ENCODE peak calls at places on chromosomes 16 and 17, in seven cellular contexts. S is brain microvascular endothelial cell, J is Peyer's patch, Q is fibroblast of pulmonary artery, W is lung, B is heart right ventricle, G is lower lobe of right lung. T is an unnamed sample.

GRCh38 chr16:57908409-57908987 is 62.4 kb downstream of the CNGB1 start:
- DNase-seq in W (no peak), J (no peak), Q (no peak), G (no peak), S (no peak), B (no peak), T (no peak)

GRCh38 chr17:39660397-39661043 is 4.6 kb upstream of the TCAP start:
- DNase-seq in Q (no peak), J (no peak), G (no peak), W (no peak), B (no peak), S (no peak), T (no peak)

GRCh38 chr17:46270032-46270431 is 24.9 kb upstream of the LRRC37A start:
- DNase-seq in B (no peak), S (no peak), J (no peak), W (peak), G (no peak), Q (no peak), T (no peak)

GRCh38 chr16:74264806-74265205 is 31.8 kb upstream of the PSMD7 start:
- DNase-seq in J (no peak), S (no peak), G (no peak), Q (no peak), W (no peak), B (no peak), T (no peak)

GRCh38 chr16:12132290-12132689 is 155.8 kb downstream of the SNX29 start:
- DNase-seq in G (no peak), J (no peak), W (no peak), Q (peak), S (no peak), B (no peak), T (peak)

GRCh38 chr17:37567137-37567927 is 41.9 kb downstream of the SYNRG start:
- DNase-seq in S (no peak), J (no peak), G (no peak), B (no peak), W (no peak), Q (no peak), T (no peak)

GRCh38 chr17:14299261-14300093 is 1.4 kb upstream of the HS3ST3B1 start:
- DNase-seq in G (peak), W (peak), J (peak), S (no peak), Q (peak), B (peak), T (no peak)

GRCh38 chr16:56488035-56488434 is 31.8 kb downstream of the BBS2 start:
- DNase-seq in W (no peak), B (no peak), G (no peak), J (no peak), Q (no peak), S (no peak), T (no peak)

GRCh38 chr16:23274968-23275367 is 27.1 kb upstream of the SCNN1B start:
- DNase-seq in Q (no peak), S (peak), W (no peak), J (no peak), G (no peak), B (no peak), T (no peak)

GRCh38 chr17:17628388-17629008 is 37.0 kb upstream of the PEMT start:
- DNase-seq in W (no peak), J (peak), Q (no peak), B (no peak), G (no peak), S (no peak), T (no peak)

GRCh38 chr16:58384437-58385055 is 7.7 kb upstream of the GINS3 start:
- DNase-seq in G (no peak), W (no peak), Q (no peak), J (no peak), B (no peak), S (no peak), T (no peak)

GRCh38 chr16:54843424-54843750 is 87.3 kb upstream of the IRX5 start:
- DNase-seq in S (no peak), J (no peak), B (no peak), G (no peak), Q (no peak), W (no peak), T (no peak)

GRCh38 chr16:54847609-54848008 is 83.1 kb upstream of the IRX5 start:
- DNase-seq in S (no peak), W (no peak), J (no peak), G (no peak), B (no peak), Q (no peak), T (no peak)

GRCh38 chr16:54842743-54843423 is 87.8 kb upstream of the IRX5 start:
- DNase-seq in W (no peak), B (no peak), S (no peak), G (no peak), J (no peak), Q (no peak), T (no peak)

GRCh38 chr16:54847207-54847606 is 83.5 kb upstream of the IRX5 start:
- DNase-seq in J (no peak), G (no peak), B (no peak), W (no peak), S (no peak), Q (no peak), T (no peak)

DNA sequence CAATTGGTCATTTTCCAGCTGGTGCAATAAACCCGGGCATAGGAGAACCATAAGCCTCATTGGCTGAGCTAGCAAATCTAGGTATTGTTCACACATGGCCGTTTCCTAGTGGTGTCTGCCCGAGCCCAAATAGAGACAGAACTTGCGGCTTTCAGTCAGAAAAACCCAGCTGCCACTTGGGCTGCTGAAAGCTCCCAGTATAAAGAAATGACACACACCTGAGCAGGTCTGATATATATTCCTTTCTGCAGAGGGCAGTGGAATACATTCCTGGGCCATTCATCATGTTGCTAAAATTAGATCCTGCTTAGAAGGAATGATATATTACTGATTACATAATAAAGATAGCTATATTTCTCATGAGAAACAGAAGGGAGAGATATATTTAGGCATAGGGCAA is 83.9 kb upstream of the IRX5 start:
- DNase-seq in B (no peak), G (no peak), W (no peak), Q (no peak), J (no peak), S (no peak), T (no peak)
- TF ChIP-seq CTCF in B (no peak), G (no peak), W (no peak), Q (no peak), J (no peak), S (no peak), T (no peak)

DNA sequence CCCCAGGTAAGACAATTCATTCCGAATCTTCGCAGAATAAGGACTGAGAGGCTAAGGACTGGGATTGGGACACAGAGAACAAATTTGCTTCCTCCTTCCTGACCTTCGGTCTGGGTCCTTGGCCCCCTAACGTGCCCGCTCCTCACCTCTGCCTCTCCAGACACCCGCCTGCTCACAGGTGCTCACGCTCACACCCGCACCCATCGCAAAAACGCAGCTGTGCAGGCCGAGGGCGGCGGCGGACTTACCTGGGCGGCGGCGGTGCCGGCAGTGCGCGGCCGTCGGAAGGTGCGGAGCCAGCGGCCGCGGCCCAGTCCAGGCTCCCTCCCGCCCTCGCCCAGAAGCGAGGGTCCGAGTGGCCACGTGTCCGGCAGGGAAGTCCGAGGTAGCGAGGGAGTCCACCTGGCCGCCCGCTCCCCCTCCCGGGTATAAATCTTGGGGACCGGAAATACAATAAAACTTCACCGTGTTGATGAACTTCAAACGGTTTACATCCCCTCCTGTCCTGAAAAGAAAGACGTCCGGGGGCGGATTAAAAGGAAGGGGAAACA is 7.2 kb upstream of the HOXB9 start:
- DNase-seq in S (no peak), J (peak), Q (no peak), B (no peak), G (no peak), W (no peak), T (no peak)
- H3K4me3 ChIP-seq in S (no peak), J (peak), Q (no peak), B (no peak), G (no peak), W (no peak), T (no peak)

GRCh38 chr16:31477220-31478216 is 5.4 kb upstream of the SLC5A2 start:
- DNase-seq in W (peak), G (peak), J (peak), S (no peak), Q (no peak), B (no peak), T (no peak)
- TF ChIP-seq CTCF in W (no peak), G (peak), J (peak), S (no peak), Q (no peak), B (no peak), T (no peak)

DNA sequence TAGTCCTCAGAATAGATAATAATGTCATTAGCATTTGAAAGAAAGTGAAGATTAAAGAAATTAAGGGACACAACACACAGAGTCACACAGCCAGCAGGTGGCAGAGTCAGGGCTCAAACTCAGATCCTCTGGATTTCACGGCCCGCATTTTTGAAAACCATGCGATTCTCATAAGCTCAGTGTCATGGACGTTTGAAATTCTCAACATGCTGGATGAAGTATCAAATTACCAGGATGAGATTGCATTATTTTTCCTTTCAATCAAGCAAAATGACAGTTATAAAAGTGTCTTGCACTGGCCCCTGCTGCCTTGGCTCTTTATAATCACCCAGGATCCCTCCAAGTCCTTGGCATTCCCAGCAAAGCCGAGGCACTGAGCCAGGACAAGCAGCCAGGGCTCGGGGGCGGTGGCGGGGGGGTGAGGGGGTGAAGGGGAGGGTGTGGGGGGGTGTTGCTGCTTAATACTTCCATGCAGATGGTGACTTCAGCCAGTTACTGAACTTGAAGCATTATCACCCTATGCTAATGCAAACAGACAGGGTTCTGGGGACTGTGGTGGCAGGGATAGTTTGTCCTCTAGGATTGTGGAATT is 6.6 kb upstream of the BMERB1 start:
- DNase-seq in J (peak), B (peak), Q (peak), S (peak), G (peak), W (peak), T (no peak)
- H3K4me3 ChIP-seq in J (no peak), B (no peak), Q (no peak), S (peak), G (no peak), W (no peak), T (peak)

DNA sequence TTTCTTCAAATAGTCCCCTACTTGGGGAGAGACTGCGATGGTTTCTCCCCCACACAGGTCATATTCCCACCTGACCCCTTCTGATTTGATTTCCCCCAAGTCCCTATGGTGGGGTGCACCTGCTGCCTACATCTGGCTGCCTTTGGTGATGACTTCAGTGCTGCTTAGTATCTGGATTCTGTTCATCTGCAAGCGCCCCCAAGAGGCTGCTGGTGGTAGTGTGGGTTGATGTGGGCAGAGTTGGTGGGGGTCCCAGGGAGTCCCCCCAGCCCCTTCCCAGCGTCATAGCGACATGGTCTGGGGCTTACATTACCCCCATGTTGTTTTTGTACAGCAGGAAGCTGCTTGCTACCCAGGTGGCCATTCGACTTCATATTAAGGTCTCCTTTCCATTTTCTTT is 99.2 kb downstream of the NTN1 start:
- DNase-seq in S (no peak), B (no peak), W (no peak), Q (no peak), G (no peak), J (no peak), T (no peak)
- TF ChIP-seq CTCF in S (peak), B (peak), W (no peak), Q (no peak), G (peak), J (no peak), T (no peak)

DNA sequence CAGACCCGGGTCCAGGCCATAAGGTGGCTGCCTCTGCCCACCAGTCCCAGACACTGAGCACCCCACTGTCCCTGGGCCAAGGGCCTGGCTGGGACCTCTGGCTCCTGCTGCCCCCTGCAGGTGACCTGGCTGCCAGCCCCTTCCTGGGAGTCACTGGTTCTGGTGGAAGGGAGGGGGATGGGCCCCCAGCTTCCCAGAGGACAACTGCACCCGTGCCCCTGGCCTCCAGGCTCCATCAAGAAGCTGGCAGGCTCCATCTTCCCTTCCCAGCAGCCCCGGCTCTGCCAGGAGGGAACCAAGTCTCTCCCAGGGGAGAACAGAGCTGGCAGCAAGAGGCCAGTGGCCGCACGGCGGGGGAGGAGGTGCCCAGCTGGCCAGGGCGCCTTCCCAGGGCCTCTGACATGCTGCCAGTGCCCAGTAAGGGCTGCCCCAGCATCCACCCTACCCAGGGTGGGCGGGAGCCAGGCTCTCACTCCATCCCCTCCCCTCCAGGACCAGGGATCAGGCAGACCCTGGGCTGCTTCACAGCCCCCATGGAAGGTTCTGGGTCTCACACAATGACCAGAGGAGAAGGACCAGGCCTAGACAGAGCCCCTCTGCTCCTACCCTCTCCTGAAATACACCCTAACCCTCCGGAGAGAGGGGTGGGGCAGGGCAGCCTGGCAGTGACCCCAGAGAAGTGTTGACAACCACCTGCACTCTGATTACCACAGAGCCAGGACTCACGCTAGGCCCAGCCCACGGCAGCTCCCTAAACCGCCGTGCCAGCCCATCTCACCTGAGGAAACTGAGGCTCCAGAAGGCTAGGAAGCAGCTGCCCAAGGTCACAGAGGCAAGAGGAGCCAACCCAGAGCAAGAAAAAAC is 3.6 kb downstream of the CLUH start:
- DNase-seq in G (peak), J (no peak), B (peak), Q (no peak), W (no peak), S (no peak), T (no peak)
- H3K4me3 ChIP-seq in G (peak), J (peak), B (peak), Q (no peak), W (no peak), S (no peak), T (no peak)

DNA sequence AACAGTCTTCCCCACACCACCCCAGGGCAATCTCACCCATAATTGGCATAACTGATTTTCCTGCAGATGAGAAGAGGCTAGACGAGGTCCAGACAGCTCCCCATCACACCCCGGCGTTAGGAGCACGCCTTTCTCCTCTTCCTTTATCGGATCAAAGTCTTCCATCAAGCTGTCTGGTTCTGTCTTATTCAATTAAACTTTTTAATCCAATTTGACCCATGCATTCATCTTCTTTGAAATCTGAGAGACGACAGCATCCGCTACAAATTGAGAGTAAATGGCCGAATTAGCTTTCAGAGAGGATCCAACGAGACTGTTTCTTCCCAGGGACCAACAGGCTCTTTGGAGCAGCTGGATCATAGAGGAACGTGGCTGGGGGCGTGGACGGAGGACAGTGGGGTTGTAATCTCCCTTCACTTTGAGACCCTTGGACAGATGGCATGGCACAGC is 44.4 kb upstream of the GPRC5B start:
- DNase-seq in S (no peak), B (no peak), J (no peak), Q (no peak), W (no peak), G (no peak), T (no peak)
- TF ChIP-seq CTCF in S (no peak), B (no peak), J (no peak), Q (no peak), W (no peak), G (no peak), T (no peak)

DNA sequence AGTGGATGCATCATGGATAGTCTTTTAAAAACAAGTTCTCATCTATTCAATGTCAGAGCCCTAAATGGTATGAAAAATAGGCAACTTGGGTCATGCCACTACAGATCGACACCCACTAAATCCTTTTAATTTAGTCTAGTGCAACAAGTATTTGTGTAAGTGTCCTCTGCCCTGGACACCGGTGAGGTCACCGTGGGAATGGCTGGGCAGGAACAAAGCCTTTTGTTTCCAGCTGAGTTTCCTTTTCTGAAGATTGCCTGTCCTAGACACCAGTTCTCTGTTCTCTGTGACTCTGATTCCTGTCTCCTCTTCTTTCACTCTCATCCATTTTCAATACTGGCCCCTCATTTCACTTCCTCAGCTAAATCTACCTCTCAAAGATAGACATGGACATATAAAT is 446.5 kb downstream of the MAF start:
- DNase-seq in B (no peak), S (no peak), J (no peak), W (no peak), G (no peak), Q (no peak), T (no peak)
- H3K4me3 ChIP-seq in B (no peak), S (no peak), J (no peak), W (no peak), G (no peak), Q (no peak), T (no peak)

DNA sequence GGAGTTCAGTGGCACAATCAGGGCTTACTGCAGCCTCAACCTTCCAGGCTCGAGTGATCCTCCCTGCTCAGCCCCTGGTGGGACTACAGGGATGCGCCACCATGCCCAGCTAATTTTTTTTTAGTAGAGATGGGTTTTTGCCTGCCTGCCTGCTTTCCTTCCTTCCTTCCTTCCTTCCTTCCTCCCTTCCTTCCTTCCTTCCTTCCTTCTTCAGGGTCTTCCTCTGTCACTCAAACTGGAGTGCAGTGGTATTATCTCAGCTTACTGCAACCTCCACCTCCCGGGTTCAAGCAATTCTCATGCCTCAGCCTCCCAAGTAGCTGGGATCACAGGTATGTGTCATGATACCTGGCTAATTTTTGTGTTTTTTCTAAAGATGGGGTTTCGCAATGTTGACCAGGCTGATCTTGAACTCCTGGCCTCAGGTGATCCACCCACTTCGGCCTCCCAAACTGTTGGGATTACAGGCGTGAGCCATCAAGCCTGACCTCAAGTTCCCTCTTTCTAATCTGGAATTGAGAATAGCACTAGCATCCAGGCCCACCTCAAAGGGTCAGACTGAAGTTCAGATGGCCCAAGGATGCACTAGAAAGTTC is 45.3 kb downstream of the PRAC1 start:
- DNase-seq in B (no peak), S (no peak), Q (no peak), J (no peak), W (no peak), G (no peak), T (no peak)
- TF ChIP-seq CTCF in B (no peak), S (no peak), Q (no peak), J (no peak), W (no peak), G (no peak), T (no peak)